ENCODE peak calls at places on chromosome 7, in nine cellular contexts. C is heart left ventricle, R is A549, H is Peyer's patch, A is NB4, E is transverse colon, X is stomach, W is erythroblast, D is esophagus squamous epithelium. P is an unnamed sample.

GRCh38 chr7:13908667-13909382 is 80.6 kb downstream of the ETV1 start:
- DNase-seq in C (no peak), R (no peak), H (no peak), A (peak), E (no peak), X (no peak), W (no peak), D (no peak), P (no peak)

GRCh38 chr7:4790516-4790991 is 15.1 kb downstream of the AP5Z1 start:
- DNase-seq in C (no peak), R (no peak), H (no peak), A (no peak), E (no peak), X (no peak), W (no peak), D (no peak), P (no peak)

GRCh38 chr7:16651391-16652254 is 5.6 kb downstream of the BZW2 start:
- DNase-seq in C (no peak), R (no peak), H (no peak), A (no peak), E (no peak), X (no peak), W (no peak), D (no peak), P (no peak)

GRCh38 chr7:48718731-48719387 is 205.5 kb upstream of the CDC14C start:
- DNase-seq in C (no peak), R (no peak), H (no peak), A (peak), E (no peak), X (no peak), W (no peak), D (no peak), P (no peak)

GRCh38 chr7:16933296-16934248 is 51.8 kb upstream of the AGR3 start:
- DNase-seq in C (no peak), R (no peak), H (no peak), A (peak), E (no peak), X (no peak), W (no peak), D (no peak), P (no peak)

GRCh38 chr7:29385214-29385613 is 178.4 kb upstream of the PRR15 start:
- DNase-seq in C (no peak), R (no peak), H (no peak), A (no peak), E (no peak), X (no peak), W (no peak), D (no peak), P (no peak)

GRCh38 chr7:329691-330281 is 39.8 kb downstream of the FOXL3 start:
- DNase-seq in C (no peak), R (no peak), H (peak), A (no peak), E (peak), X (peak), W (no peak), D (no peak), P (no peak)

GRCh38 chr7:8152489-8153192 is 109.3 kb downstream of the ICA1 start:
- DNase-seq in C (no peak), R (no peak), H (no peak), A (no peak), E (no peak), X (no peak), W (no peak), D (no peak), P (no peak)

GRCh38 chr7:144821069-144821468 is 14.8 kb downstream of the TPK1 start:
- DNase-seq in C (no peak), R (no peak), H (no peak), A (no peak), E (no peak), X (no peak), W (no peak), D (no peak), P (no peak)

GRCh38 chr7:135317676-135318326 is 84.2 kb downstream of the STRA8 start:
- DNase-seq in C (no peak), R (no peak), H (peak), A (no peak), E (peak), X (no peak), W (no peak), D (no peak), P (no peak)

GRCh38 chr7:33601884-33602283 is 303.5 kb upstream of the BMPER start:
- DNase-seq in C (no peak), R (no peak), H (peak), A (no peak), E (peak), X (no peak), W (no peak), D (no peak), P (no peak)

GRCh38 chr7:45072131-45073030 is 16.4 kb downstream of the NACAD start:
- DNase-seq in C (no peak), R (no peak), H (peak), A (no peak), E (no peak), X (no peak), W (no peak), D (no peak), P (no peak)

GRCh38 chr7:98679741-98680140 is 62.7 kb downstream of the NPTX2 start:
- DNase-seq in C (no peak), R (no peak), H (no peak), A (no peak), E (no peak), X (no peak), W (no peak), D (no peak), P (no peak)

GRCh38 chr7:153061913-153062528 is 302.5 kb downstream of the ACTR3B start:
- DNase-seq in C (no peak), R (peak), H (no peak), A (peak), E (no peak), X (no peak), W (peak), D (no peak), P (no peak)

GRCh38 chr7:3588341-3588740 is 287.3 kb downstream of the SDK1 start:
- DNase-seq in C (no peak), R (no peak), H (no peak), A (no peak), E (no peak), X (no peak), W (no peak), D (no peak), P (no peak)

GRCh38 chr7:32200593-32200992 is 130.4 kb upstream of the PDE1C start:
- DNase-seq in C (no peak), R (no peak), H (no peak), A (no peak), E (no peak), X (no peak), W (peak), D (no peak), P (no peak)

GRCh38 chr7:136412952-136413351 is 435.8 kb upstream of the MTPN start:
- DNase-seq in C (no peak), R (no peak), H (no peak), A (no peak), E (no peak), X (no peak), W (no peak), D (no peak), P (no peak)

GRCh38 chr7:90816511-90817142 is 220.5 kb downstream of the CDK14 start:
- DNase-seq in C (no peak), R (peak), H (no peak), A (peak), E (no peak), X (no peak), W (no peak), D (no peak), P (peak)

GRCh38 chr7:68857571-68857970 is 740.7 kb upstream of the AUTS2 start:
- DNase-seq in C (no peak), R (no peak), H (no peak), A (no peak), E (no peak), X (no peak), W (no peak), D (no peak), P (no peak)

GRCh38 chr7:142739927-142740492 is 9.3 kb upstream of the PRSS1 start:
- DNase-seq in C (no peak), R (no peak), H (peak), A (no peak), E (no peak), X (no peak), W (peak), D (no peak), P (no peak)

DNA sequence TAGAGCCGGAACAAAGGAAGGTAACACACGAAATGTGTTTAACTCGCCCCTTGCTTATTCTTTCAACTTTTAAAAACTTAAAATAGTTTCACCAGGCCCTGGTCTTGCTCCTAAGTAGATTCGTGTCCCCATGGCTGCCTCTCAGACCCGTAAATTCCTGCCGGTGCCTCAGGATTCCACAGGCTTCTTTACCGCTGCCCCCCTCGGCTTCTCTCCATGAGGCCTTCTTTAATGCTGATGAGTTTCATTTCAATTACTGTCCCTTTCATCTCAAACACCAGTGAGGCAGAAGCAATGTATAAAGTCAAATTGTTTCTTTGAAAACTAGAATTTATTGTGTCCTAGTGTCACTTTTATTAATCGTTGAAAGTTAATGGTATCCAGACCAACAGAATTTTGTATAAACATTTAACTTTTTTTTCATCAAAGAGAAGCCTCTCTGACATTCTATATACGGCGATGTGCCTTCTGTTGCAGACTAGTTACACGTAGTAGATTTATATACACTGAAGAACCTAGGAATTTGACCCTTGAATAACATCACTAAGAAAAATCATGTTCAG is 225.2 kb downstream of the C7orf25 start:
- DNase-seq in C (no peak), R (no peak), H (no peak), A (no peak), E (no peak), X (no peak), W (no peak), D (no peak), P (no peak)
- TF ChIP-seq POLR2A in C (no peak), R (no peak), H (no peak), A (no peak), E (no peak), X (no peak), W (no peak), D (no peak), P (no peak)

GRCh38 chr7:24778543-24779282 is 21.4 kb upstream of the GSDME start:
- DNase-seq in C (peak), R (no peak), H (no peak), A (peak), E (no peak), X (no peak), W (peak), D (no peak), P (peak)
- TF ChIP-seq POLR2A in C (no peak), R (no peak), H (no peak), A (no peak), E (no peak), X (no peak), W (no peak), D (no peak), P (no peak)

DNA sequence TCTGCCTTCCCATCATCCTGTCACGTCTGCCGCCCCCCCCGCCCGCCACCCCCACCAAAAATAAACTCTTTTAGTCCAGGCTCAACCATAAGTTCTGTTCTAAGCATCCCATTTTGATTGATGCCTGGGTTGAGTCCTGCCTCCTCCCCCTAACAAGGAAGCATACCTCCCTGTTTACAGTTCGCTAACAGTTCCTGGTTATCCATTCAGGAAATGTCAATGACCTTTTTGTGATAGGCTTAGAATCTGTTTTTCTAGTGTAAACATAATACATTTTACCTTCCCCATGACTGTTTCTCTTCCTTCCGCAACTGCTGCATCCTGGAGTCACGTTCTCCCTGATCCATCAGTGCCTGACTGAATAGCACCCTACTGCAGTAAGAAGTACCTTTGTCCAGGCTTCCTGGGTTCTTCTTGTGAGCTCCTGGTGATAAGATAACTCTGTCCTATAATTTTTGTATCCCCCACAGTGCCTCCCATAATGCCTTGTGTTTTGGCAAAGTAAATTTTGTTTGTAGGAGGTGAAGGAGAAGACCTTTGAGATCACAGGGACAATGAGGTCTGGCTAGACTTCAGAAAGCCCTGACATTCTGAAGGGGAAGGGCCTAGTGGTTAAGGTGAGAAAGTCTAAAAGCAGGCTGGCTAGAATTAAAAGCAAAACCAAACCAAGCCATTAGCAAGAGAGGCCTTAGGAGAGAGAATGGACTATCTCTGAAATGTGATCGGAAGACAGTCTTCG is 7.3 kb downstream of the AGFG2 start:
- DNase-seq in C (no peak), R (peak), H (no peak), A (no peak), E (peak), X (peak), W (no peak), D (no peak), P (no peak)
- TF ChIP-seq POLR2A in C (no peak), R (no peak), H (no peak), A (no peak), E (peak), X (no peak), W (no peak), D (no peak), P (no peak)

DNA sequence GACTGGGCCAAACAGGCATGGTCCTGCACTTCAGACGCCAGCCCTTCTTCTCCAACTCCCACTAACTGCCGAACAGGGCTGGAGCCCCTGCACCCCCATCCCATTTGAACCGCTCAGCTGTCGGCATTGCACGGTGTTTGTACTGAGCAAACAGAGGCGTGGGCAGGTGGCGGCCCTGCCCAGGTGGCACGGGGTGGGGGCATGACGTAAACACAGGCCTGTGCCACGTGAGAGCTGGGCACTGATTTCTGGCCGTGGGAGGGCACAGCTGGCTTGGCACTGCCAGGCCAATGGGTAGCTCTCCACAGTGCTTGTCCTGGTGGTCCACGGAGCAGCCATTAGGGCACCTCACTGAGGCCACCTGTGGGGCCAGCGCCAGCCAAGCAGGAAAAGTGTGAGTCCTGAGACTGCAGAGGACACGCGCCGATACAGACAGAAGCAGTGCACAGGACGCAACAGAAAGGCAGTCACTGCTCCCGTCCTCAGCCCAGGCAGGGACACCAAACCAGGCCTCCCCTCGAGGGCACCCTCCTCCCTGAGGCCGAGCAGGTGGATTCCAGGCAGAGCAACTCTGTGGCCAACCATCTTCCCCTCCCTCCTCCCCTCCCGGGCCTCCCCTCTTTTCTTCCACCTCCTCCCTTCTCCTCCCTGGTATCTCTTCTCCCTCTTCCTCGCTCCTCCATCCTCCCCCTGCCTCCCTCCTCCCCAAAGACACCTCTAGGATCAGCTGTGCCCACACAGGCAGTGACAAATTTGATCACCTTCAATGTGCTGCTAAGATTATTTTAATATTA is 258.7 kb downstream of the ELFN1 start:
- DNase-seq in C (no peak), R (no peak), H (peak), A (no peak), E (peak), X (peak), W (no peak), D (no peak), P (no peak)
- TF ChIP-seq POLR2A in C (no peak), R (no peak), H (no peak), A (no peak), E (no peak), X (no peak), W (no peak), D (no peak), P (no peak)

GRCh38 chr7:99994819-99995218 is 19.0 kb upstream of the AZGP1 start:
- DNase-seq in C (no peak), R (no peak), H (no peak), A (no peak), E (no peak), X (no peak), W (no peak), D (no peak), P (no peak)

GRCh38 chr7:99992330-99993037 is 16.7 kb upstream of the AZGP1 start:
- DNase-seq in C (peak), R (no peak), H (no peak), A (no peak), E (no peak), X (no peak), W (no peak), D (no peak), P (no peak)

GRCh38 chr7:100000239-100000638 is 15.2 kb upstream of the ZKSCAN1 start:
- DNase-seq in C (no peak), R (no peak), H (peak), A (no peak), E (no peak), X (no peak), W (no peak), D (no peak), P (no peak)

GRCh38 chr7:99996755-99997544 is 18.4 kb upstream of the ZKSCAN1 start:
- DNase-seq in C (no peak), R (no peak), H (peak), A (no peak), E (no peak), X (no peak), W (no peak), D (no peak), P (no peak)

GRCh38 chr7:99997545-99998137 is 17.8 kb upstream of the ZKSCAN1 start:
- DNase-seq in C (peak), R (no peak), H (peak), A (no peak), E (peak), X (peak), W (peak), D (no peak), P (no peak)
- TF ChIP-seq POLR2A in C (no peak), R (no peak), H (peak), A (no peak), E (peak), X (no peak), W (peak), D (no peak), P (no peak)

DNA sequence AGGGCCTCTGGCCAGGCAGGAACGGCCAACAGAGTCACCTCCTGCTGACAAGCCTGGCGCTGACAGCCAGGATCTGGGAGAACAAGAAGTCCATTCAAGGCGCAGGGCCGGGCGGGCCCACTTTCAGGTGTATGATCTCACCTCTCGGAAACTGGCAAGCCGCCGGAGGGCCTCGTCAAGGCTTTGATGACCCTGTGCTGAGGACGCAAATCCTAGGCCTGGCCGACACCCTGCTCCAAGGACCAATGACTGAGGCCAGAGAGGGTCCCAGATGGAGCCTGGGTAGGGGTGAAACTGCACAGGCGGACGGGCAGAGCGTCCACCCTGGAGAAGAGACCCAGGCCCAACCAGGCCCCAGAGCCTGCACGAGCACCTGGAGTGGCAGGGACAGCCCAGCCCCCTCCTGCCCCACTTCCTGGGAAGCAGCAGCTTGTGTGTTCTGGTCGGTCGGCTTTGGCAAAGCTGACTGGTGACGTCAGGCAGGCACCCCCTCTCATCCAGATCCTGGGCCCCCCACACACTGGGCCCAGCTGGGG is 30.6 kb downstream of the MYL10 start:
- DNase-seq in C (no peak), R (no peak), H (peak), A (no peak), E (peak), X (peak), W (no peak), D (no peak), P (no peak)
- TF ChIP-seq POLR2A in C (no peak), R (no peak), H (no peak), A (no peak), E (peak), X (no peak), W (no peak), D (no peak), P (no peak)